ENCODE peak calls at places on chromosomes 7 and 10, in ten cellular contexts. Y, V, E, N, H, I, F, W, J and P are unnamed samples.

GRCh38 chr7:65820287-65820950 is 52.5 kb upstream of the VKORC1L1 start:
- DNase-seq in H (no peak), V (no peak), F (no peak), N (no peak), I (no peak), J (no peak), W (no peak), Y (no peak), E (no peak), P (no peak)

GRCh38 chr10:60818134-60818770 is 40.0 kb downstream of the CDK1 start:
- DNase-seq in W (no peak), V (no peak), H (no peak), I (no peak), E (no peak), F (peak; percentile 27), J (no peak), Y (no peak), N (no peak), P (no peak)

GRCh38 chr7:2792856-2793487 is 51.1 kb downstream of the GNA12 start:
- DNase-seq in F (no peak), N (peak; percentile 70), E (no peak), Y (no peak), V (no peak), J (peak; percentile 52), H (no peak), W (no peak), I (no peak), P (no peak)

GRCh38 chr10:83536426-83536825 is 602.9 kb upstream of the GHITM start:
- DNase-seq in W (no peak), E (no peak), J (no peak), H (no peak), V (no peak), I (no peak), Y (no peak), F (no peak), N (no peak), P (no peak)

GRCh38 chr10:44056206-44056605 is 328.7 kb downstream of the CXCL12 start:
- DNase-seq in N (no peak), I (no peak), E (no peak), V (no peak), F (no peak), H (no peak), J (no peak), Y (no peak), W (no peak), P (no peak)

GRCh38 chr7:149670288-149670687 is 103.1 kb downstream of the ZNF467 start:
- DNase-seq in I (no peak), V (no peak), J (peak; percentile 82), H (no peak), Y (no peak), W (no peak), N (peak; percentile 87), E (peak; percentile 35), F (peak; percentile 38), P (no peak)

GRCh38 chr7:17638727-17639126 is 301.6 kb downstream of the SNX13 start:
- DNase-seq in I (no peak), H (peak; percentile 60), V (no peak), J (no peak), F (peak; percentile 39), W (no peak), N (no peak), Y (no peak), E (no peak), P (no peak)

GRCh38 chr10:18976681-18977251 is 71.8 kb upstream of the MALRD1 start:
- DNase-seq in W (no peak), F (peak; percentile 5), N (no peak), Y (no peak), E (no peak), I (no peak), H (no peak), J (no peak), V (no peak), P (no peak)

GRCh38 chr10:91759581-91759986 is 38.6 kb upstream of the TNKS2 start:
- DNase-seq in V (no peak), H (no peak), I (no peak), E (no peak), J (no peak), W (no peak), Y (no peak), N (no peak), F (no peak), P (peak; percentile 1)

GRCh38 chr7:15567652-15568051 is 5.8 kb upstream of the AGMO start:
- DNase-seq in N (no peak), I (no peak), J (no peak), H (no peak), E (no peak), Y (no peak), V (no peak), W (no peak), F (no peak), P (no peak)

GRCh38 chr7:131183611-131184119 is 144.0 kb upstream of the MKLN1 start:
- DNase-seq in W (no peak), I (no peak), E (no peak), Y (peak; percentile 6), H (no peak), N (no peak), F (no peak), V (no peak), J (no peak), P (peak; percentile 25)

GRCh38 chr10:103504181-103504783 is 10.8 kb downstream of the NEURL1 start:
- DNase-seq in N (no peak), F (peak; percentile 81), V (peak; percentile 98), I (peak; percentile 65), E (peak; percentile 68), W (no peak), H (no peak), Y (peak; percentile 45), J (peak; percentile 75), P (no peak)

GRCh38 chr10:50394832-50395231 is 143.5 kb upstream of the ASAH2 start:
- DNase-seq in J (no peak), E (no peak), N (no peak), F (no peak), Y (no peak), H (no peak), V (no peak), I (no peak), W (no peak), P (no peak)

GRCh38 chr10:65496541-65496940 is 1429.3 kb upstream of the LRRTM3 start:
- DNase-seq in I (no peak), E (no peak), Y (no peak), H (no peak), J (no peak), N (no peak), F (no peak), W (no peak), V (no peak), P (no peak)

GRCh38 chr7:28411876-28412662 is at the start of gene CREB5:
- DNase-seq in J (no peak), N (no peak), W (no peak), V (no peak), F (peak; percentile 42), Y (no peak), H (no peak), I (no peak), E (no peak), P (peak; percentile 34)

GRCh38 chr7:141729020-141729419 is 9.1 kb upstream of the SSBP1 start:
- DNase-seq in E (no peak), V (no peak), H (no peak), F (no peak), W (no peak), N (no peak), Y (no peak), J (no peak), I (no peak), P (no peak)

DNA sequence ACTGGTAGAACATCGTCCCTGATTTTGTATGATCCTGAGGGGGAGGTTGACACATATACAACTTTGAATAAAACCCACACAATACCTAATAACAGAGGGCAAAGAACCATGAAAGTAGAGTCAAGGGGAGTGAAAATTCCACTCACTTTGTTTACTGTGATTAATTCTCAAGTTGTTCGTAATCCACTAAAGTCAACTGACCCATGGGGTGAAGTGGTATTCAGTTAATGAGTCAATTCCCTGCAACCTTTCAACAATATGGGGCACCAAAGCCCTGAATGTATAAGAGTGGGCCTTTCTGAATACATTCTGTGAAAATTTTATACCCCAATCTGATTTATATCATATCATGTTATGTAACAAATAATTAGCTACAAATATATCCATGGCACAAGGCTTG is 39.0 kb upstream of the C10orf67 start:
- DNase-seq in E (no peak), H (no peak), J (no peak), V (no peak), N (no peak), I (no peak), F (no peak), W (no peak), Y (no peak), P (no peak)
- H3K36me3 ChIP-seq in E (no peaks in the 10 kb centered on the region), H (no peaks in the 10 kb centered on the region), J (no peaks in the 10 kb centered on the region), V (no peaks in the 10 kb centered on the region), N (no peaks in the 10 kb centered on the region), I (no peaks in the 10 kb centered on the region), F (no peaks in the 10 kb centered on the region), W (no peaks in the 10 kb centered on the region), Y (no peaks in the 10 kb centered on the region), P (no peaks in the 10 kb centered on the region)

GRCh38 chr7:96237040-96237439 is 84.9 kb downstream of the SLC25A13 start:
- DNase-seq in I (no peak), E (no peak), F (no peak), V (no peak), Y (no peak), W (no peak), H (no peak), J (no peak), N (no peak), P (no peak)
- H3K27ac ChIP-seq in I (peak overlapping the region; percentile 39), E (no peak overlapping the region), F (peak overlapping the region; percentile 40), V (no peak overlapping the region), Y (peak overlapping the region; percentile 35), W (no peak overlapping the region), H (peak overlapping the region; percentile 15), J (peak overlapping the region; percentile 69), N (peak overlapping the region; percentile 50), P (no peak overlapping the region)

DNA sequence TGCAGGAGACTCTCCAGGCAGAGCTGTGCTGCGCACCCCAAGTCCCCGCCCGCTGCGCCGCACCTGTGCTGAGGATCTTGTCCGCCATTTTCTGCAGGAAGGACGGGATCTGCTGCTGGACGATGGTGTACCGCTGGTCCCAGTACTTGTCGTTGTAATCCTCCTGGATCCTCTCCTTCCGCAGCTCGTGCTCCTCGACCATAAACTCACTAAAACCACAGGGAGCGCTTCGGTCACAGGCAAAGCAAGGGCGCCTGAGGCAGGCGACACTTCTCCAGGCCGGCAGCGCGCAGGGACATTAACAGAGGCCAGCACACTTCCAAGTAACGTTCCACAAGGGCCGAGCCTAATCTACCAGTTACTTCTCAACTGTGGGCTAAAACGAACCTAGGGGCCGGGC is 13.1 kb upstream of the ADAM8 start:
- DNase-seq in E (no peak), I (no peak), V (no peak), Y (no peak), N (no peak), W (no peak), F (no peak), H (no peak), J (no peak), P (no peak)
- H3K36me3 ChIP-seq in E (no peaks in the 10 kb centered on the region), I (peaks cover 26% of the 10 kb centered on the region), V (peaks cover 2% of the 10 kb centered on the region), Y (peaks cover 29% of the 10 kb centered on the region), N (peaks cover 53% of the 10 kb centered on the region), W (peaks cover under 1% of the 10 kb centered on the region), F (peaks cover 2% of the 10 kb centered on the region), H (peaks cover 44% of the 10 kb centered on the region), J (peaks cover 83% of the 10 kb centered on the region), P (peaks cover 83% of the 10 kb centered on the region)

DNA sequence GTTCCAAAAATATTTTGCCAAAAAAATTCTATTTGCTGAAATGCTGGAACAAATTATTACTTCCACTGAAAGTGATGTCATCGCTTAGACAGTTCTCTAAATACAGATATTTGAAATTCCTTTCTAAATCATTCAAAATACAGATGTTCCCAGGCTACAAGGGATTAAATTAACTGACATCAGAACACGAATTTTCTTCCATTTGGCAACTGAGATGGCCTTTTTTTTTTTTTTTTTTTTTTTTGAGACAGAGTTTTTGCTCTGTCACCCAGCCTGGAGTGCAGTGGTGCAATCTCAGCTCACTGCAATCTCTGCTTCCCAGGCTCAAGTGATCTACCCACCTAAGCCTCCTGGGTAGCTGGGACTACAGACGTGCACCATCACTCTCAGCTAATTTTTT is 57.0 kb downstream of the P4HA1 start:
- DNase-seq in J (no peak), W (no peak), V (no peak), E (no peak), I (no peak), Y (no peak), F (no peak), N (no peak), H (no peak), P (no peak)
- H3K27ac ChIP-seq in J (peak overlapping the region; percentile 56), W (no peak overlapping the region), V (no peak overlapping the region), E (no peak overlapping the region), I (no peak overlapping the region), Y (no peak overlapping the region), F (peak overlapping the region; percentile 22), N (peak overlapping the region; percentile 61), H (no peak overlapping the region), P (no peak overlapping the region)